ENCODE peak calls at places on chromosomes 13 and 19, in nine cellular contexts. One of them, this sample, is unnamed.

GRCh38 chr19:50792246-50792851 is 2.1 kb downstream of the ACP4 start:
- DNase-seq in fibroblast of villous mesenchyme: no peak
- DNase-seq in adrenal gland: no peak
- DNase-seq in tibial artery: no peak
- DNase-seq in kidney epithelial cell: no peak
- DNase-seq in Peyer's patch: no peak
- DNase-seq in sciatic nerve: no peak
- DNase-seq in mesenteric fat pad: no peak
- DNase-seq in HuH-7.5: no peak
- DNase-seq in this sample: no peak

GRCh38 chr19:15550847-15551182 is 42.5 kb downstream of the CYP4F22 start:
- DNase-seq in tibial artery: no peak
- DNase-seq in mesenteric fat pad: no peak
- DNase-seq in fibroblast of villous mesenchyme: no peak
- DNase-seq in adrenal gland: no peak
- DNase-seq in Peyer's patch: no peak
- DNase-seq in kidney epithelial cell: no peak
- DNase-seq in sciatic nerve: no peak
- DNase-seq in HuH-7.5: no peak
- DNase-seq in this sample: no peak

GRCh38 chr13:27405521-27406134 is 18.8 kb upstream of the GTF3A start:
- DNase-seq in tibial artery: no peak
- DNase-seq in fibroblast of villous mesenchyme: no peak
- DNase-seq in sciatic nerve: no peak
- DNase-seq in adrenal gland: no peak
- DNase-seq in HuH-7.5: no peak
- DNase-seq in kidney epithelial cell: no peak
- DNase-seq in Peyer's patch: peak; percentile 64
- DNase-seq in mesenteric fat pad: no peak
- DNase-seq in this sample: no peak

GRCh38 chr13:66216723-66217122 is 1013.4 kb downstream of the PCDH9 start:
- DNase-seq in tibial artery: no peak
- DNase-seq in HuH-7.5: no peak
- DNase-seq in adrenal gland: no peak
- DNase-seq in sciatic nerve: no peak
- DNase-seq in kidney epithelial cell: no peak
- DNase-seq in Peyer's patch: no peak
- DNase-seq in fibroblast of villous mesenchyme: no peak
- DNase-seq in mesenteric fat pad: no peak
- DNase-seq in this sample: no peak

GRCh38 chr13:27054760-27055159 is 116.9 kb downstream of the USP12 start:
- DNase-seq in tibial artery: no peak
- DNase-seq in HuH-7.5: no peak
- DNase-seq in fibroblast of villous mesenchyme: no peak
- DNase-seq in adrenal gland: no peak
- DNase-seq in kidney epithelial cell: no peak
- DNase-seq in mesenteric fat pad: no peak
- DNase-seq in Peyer's patch: no peak
- DNase-seq in sciatic nerve: no peak
- DNase-seq in this sample: no peak

GRCh38 chr19:21462540-21462939 is 42.9 kb upstream of the ZNF429 start:
- DNase-seq in sciatic nerve: no peak
- DNase-seq in mesenteric fat pad: no peak
- DNase-seq in HuH-7.5: no peak
- DNase-seq in tibial artery: no peak
- DNase-seq in adrenal gland: no peak
- DNase-seq in Peyer's patch: no peak
- DNase-seq in fibroblast of villous mesenchyme: no peak
- DNase-seq in kidney epithelial cell: no peak
- DNase-seq in this sample: no peak

GRCh38 chr13:91142572-91142971 is 204.9 kb upstream of the MIR17HG start:
- DNase-seq in fibroblast of villous mesenchyme: peak; percentile 7
- DNase-seq in Peyer's patch: no peak
- DNase-seq in tibial artery: no peak
- DNase-seq in HuH-7.5: no peak
- DNase-seq in kidney epithelial cell: peak; percentile 53
- DNase-seq in sciatic nerve: no peak
- DNase-seq in adrenal gland: no peak
- DNase-seq in mesenteric fat pad: no peak
- DNase-seq in this sample: peak; percentile 89

GRCh38 chr13:42847891-42848663 is 66.7 kb downstream of the FAM216B start:
- DNase-seq in mesenteric fat pad: no peak
- DNase-seq in fibroblast of villous mesenchyme: no peak
- DNase-seq in tibial artery: no peak
- DNase-seq in adrenal gland: no peak
- DNase-seq in HuH-7.5: no peak
- DNase-seq in sciatic nerve: no peak
- DNase-seq in Peyer's patch: no peak
- DNase-seq in kidney epithelial cell: no peak
- DNase-seq in this sample: no peak

GRCh38 chr19:47714339-47714738 is 1.1 kb downstream of the EHD2 start:
- DNase-seq in Peyer's patch: no peak
- DNase-seq in HuH-7.5: no peak
- DNase-seq in tibial artery: no peak
- DNase-seq in adrenal gland: no peak
- DNase-seq in fibroblast of villous mesenchyme: peak; percentile 31
- DNase-seq in sciatic nerve: no peak
- DNase-seq in kidney epithelial cell: no peak
- DNase-seq in mesenteric fat pad: no peak
- DNase-seq in this sample: no peak

GRCh38 chr19:43452517-43453045 is 12.8 kb downstream of the LYPD3 start:
- DNase-seq in fibroblast of villous mesenchyme: no peak
- DNase-seq in kidney epithelial cell: no peak
- DNase-seq in Peyer's patch: no peak
- DNase-seq in adrenal gland: no peak
- DNase-seq in mesenteric fat pad: no peak
- DNase-seq in HuH-7.5: no peak
- DNase-seq in tibial artery: no peak
- DNase-seq in sciatic nerve: no peak
- DNase-seq in this sample: no peak

GRCh38 chr13:104650426-104650825 is 1584.2 kb upstream of the SLC10A2 start:
- DNase-seq in Peyer's patch: no peak
- DNase-seq in sciatic nerve: no peak
- DNase-seq in mesenteric fat pad: no peak
- DNase-seq in tibial artery: no peak
- DNase-seq in adrenal gland: no peak
- DNase-seq in kidney epithelial cell: no peak
- DNase-seq in HuH-7.5: no peak
- DNase-seq in fibroblast of villous mesenchyme: no peak
- DNase-seq in this sample: no peak

GRCh38 chr13:28761586-28761985 is 42.8 kb upstream of the SLC46A3 start:
- DNase-seq in sciatic nerve: no peak
- DNase-seq in fibroblast of villous mesenchyme: peak; percentile 61
- DNase-seq in kidney epithelial cell: no peak
- DNase-seq in Peyer's patch: no peak
- DNase-seq in tibial artery: no peak
- DNase-seq in adrenal gland: no peak
- DNase-seq in HuH-7.5: no peak
- DNase-seq in mesenteric fat pad: no peak
- DNase-seq in this sample: no peak

GRCh38 chr13:48564046-48564445 is 31.2 kb upstream of the RCBTB2 start:
- DNase-seq in adrenal gland: no peak
- DNase-seq in kidney epithelial cell: no peak
- DNase-seq in HuH-7.5: no peak
- DNase-seq in fibroblast of villous mesenchyme: peak; percentile 30
- DNase-seq in Peyer's patch: no peak
- DNase-seq in tibial artery: no peak
- DNase-seq in mesenteric fat pad: no peak
- DNase-seq in sciatic nerve: no peak
- DNase-seq in this sample: no peak

GRCh38 chr13:93416943-93417342 is 190.3 kb downstream of the GPC6 start:
- DNase-seq in fibroblast of villous mesenchyme: no peak
- DNase-seq in sciatic nerve: no peak
- DNase-seq in kidney epithelial cell: no peak
- DNase-seq in mesenteric fat pad: no peak
- DNase-seq in HuH-7.5: no peak
- DNase-seq in tibial artery: no peak
- DNase-seq in Peyer's patch: no peak
- DNase-seq in adrenal gland: no peak
- DNase-seq in this sample: no peak

GRCh38 chr13:97072297-97072696 is 78.0 kb upstream of the OXGR1 start:
- DNase-seq in HuH-7.5: no peak
- DNase-seq in sciatic nerve: no peak
- DNase-seq in tibial artery: no peak
- DNase-seq in mesenteric fat pad: no peak
- DNase-seq in adrenal gland: no peak
- DNase-seq in Peyer's patch: no peak
- DNase-seq in kidney epithelial cell: no peak
- DNase-seq in fibroblast of villous mesenchyme: no peak
- DNase-seq in this sample: no peak

GRCh38 chr19:35521124-35521743 is 6.9 kb downstream of the SBSN start:
- DNase-seq in sciatic nerve: no peak
- DNase-seq in kidney epithelial cell: no peak
- DNase-seq in fibroblast of villous mesenchyme: no peak
- DNase-seq in mesenteric fat pad: no peak
- DNase-seq in Peyer's patch: no peak
- DNase-seq in tibial artery: no peak
- DNase-seq in adrenal gland: no peak
- DNase-seq in HuH-7.5: no peak
- DNase-seq in this sample: no peak

GRCh38 chr19:39407394-39407643 is 672 bp downstream of the ZFP36 start:
- DNase-seq in mesenteric fat pad: no peak
- DNase-seq in tibial artery: no peak
- DNase-seq in Peyer's patch: no peak
- DNase-seq in fibroblast of villous mesenchyme: no peak
- DNase-seq in sciatic nerve: peak; percentile 74
- DNase-seq in adrenal gland: peak; percentile 49
- DNase-seq in HuH-7.5: no peak
- DNase-seq in kidney epithelial cell: no peak
- DNase-seq in this sample: no peak

GRCh38 chr19:1080360-1081161 is 13.6 kb downstream of the ARHGAP45 start:
- DNase-seq in kidney epithelial cell: no peak
- DNase-seq in sciatic nerve: no peak
- DNase-seq in fibroblast of villous mesenchyme: no peak
- DNase-seq in mesenteric fat pad: no peak
- DNase-seq in tibial artery: no peak
- DNase-seq in Peyer's patch: no peak
- DNase-seq in adrenal gland: no peak
- DNase-seq in HuH-7.5: no peak
- DNase-seq in this sample: no peak

GRCh38 chr19:13064092-13064489 is 38.6 kb downstream of the LYL1 start:
- DNase-seq in fibroblast of villous mesenchyme: no peak
- DNase-seq in HuH-7.5: no peak
- DNase-seq in kidney epithelial cell: no peak
- DNase-seq in Peyer's patch: no peak
- DNase-seq in tibial artery: no peak
- DNase-seq in sciatic nerve: no peak
- DNase-seq in mesenteric fat pad: no peak
- DNase-seq in adrenal gland: no peak
- DNase-seq in this sample: no peak

GRCh38 chr19:1042689-1043511 is 3.0 kb downstream of the ABCA7 start:
- DNase-seq in tibial artery: no peak
- DNase-seq in sciatic nerve: no peak
- DNase-seq in mesenteric fat pad: no peak
- DNase-seq in Peyer's patch: no peak
- DNase-seq in HuH-7.5: no peak
- DNase-seq in adrenal gland: no peak
- DNase-seq in fibroblast of villous mesenchyme: no peak
- DNase-seq in kidney epithelial cell: no peak
- DNase-seq in this sample: no peak

GRCh38 chr13:41222259-41222852 is 28.0 kb upstream of the KBTBD7 start:
- DNase-seq in adrenal gland: peak; percentile 28
- DNase-seq in sciatic nerve: no peak
- DNase-seq in fibroblast of villous mesenchyme: peak; percentile 58
- DNase-seq in mesenteric fat pad: no peak
- DNase-seq in tibial artery: peak; percentile 47
- DNase-seq in kidney epithelial cell: peak; percentile 12
- DNase-seq in HuH-7.5: peak; percentile 26
- DNase-seq in Peyer's patch: peak; percentile 78
- DNase-seq in this sample: peak; percentile 23

GRCh38 chr19:32196690-32197420 is 148.6 kb upstream of the ZNF507 start:
- DNase-seq in kidney epithelial cell: no peak
- DNase-seq in sciatic nerve: no peak
- DNase-seq in Peyer's patch: peak; percentile 18
- DNase-seq in tibial artery: no peak
- DNase-seq in HuH-7.5: no peak
- DNase-seq in fibroblast of villous mesenchyme: no peak
- DNase-seq in mesenteric fat pad: peak; percentile 68
- DNase-seq in adrenal gland: no peak
- DNase-seq in this sample: no peak

This sample was measured in astrocyte.